ENCODE peak calls at places on chromosomes 5 and 9, in ten cellular contexts. One of them, this sample, is unnamed.

GRCh38 chr5:3351581-3352442 is 243.8 kb upstream of the IRX1 start:
- DNase-seq in stimulated activated CD4-positive, alpha-beta T cell treated with anti-CD3 and anti-CD28 coated beads, Interleukin-15, amount 100 ng/mL, for 24 hours: no peak
- DNase-seq in stimulated activated CD8-positive, alpha-beta memory T cell treated with anti-CD3 and anti-CD28 coated beads, Interleukin-2, amount 100 ng/mL, for 1 hour: no peak
- DNase-seq in GM12892: no peak
- DNase-seq in Kasumi-1: no peak
- DNase-seq in activated naive CD4-positive, alpha-beta T cell treated with anti-CD3 and anti-CD28 coated beads, Interleukin-2, amount 10 ng/mL, durations not matched to agents 7 days and 5 days: no peak
- DNase-seq in M059J: no peak
- DNase-seq in A172: no peak
- DNase-seq in NAMALWA: no peak
- DNase-seq in ELF-1: no peak
- DNase-seq in this sample: no peak

GRCh38 chr5:140311011-140311467 is 8.1 kb upstream of the PFDN1 start:
- DNase-seq in stimulated activated CD4-positive, alpha-beta T cell treated with anti-CD3 and anti-CD28 coated beads, Interleukin-15, amount 100 ng/mL, for 24 hours: no peak
- DNase-seq in stimulated activated CD8-positive, alpha-beta memory T cell treated with anti-CD3 and anti-CD28 coated beads, Interleukin-2, amount 100 ng/mL, for 1 hour: no peak
- DNase-seq in GM12892: no peak
- DNase-seq in Kasumi-1: no peak
- DNase-seq in activated naive CD4-positive, alpha-beta T cell treated with anti-CD3 and anti-CD28 coated beads, Interleukin-2, amount 10 ng/mL, durations not matched to agents 7 days and 5 days: no peak
- DNase-seq in M059J: peak
- DNase-seq in A172: peak
- DNase-seq in NAMALWA: no peak
- DNase-seq in ELF-1: no peak
- DNase-seq in this sample: no peak

GRCh38 chr9:114224247-114224610 is 68.9 kb downstream of the COL27A1 start:
- DNase-seq in stimulated activated CD4-positive, alpha-beta T cell treated with anti-CD3 and anti-CD28 coated beads, Interleukin-15, amount 100 ng/mL, for 24 hours: no peak
- DNase-seq in stimulated activated CD8-positive, alpha-beta memory T cell treated with anti-CD3 and anti-CD28 coated beads, Interleukin-2, amount 100 ng/mL, for 1 hour: no peak
- DNase-seq in GM12892: no peak
- DNase-seq in Kasumi-1: no peak
- DNase-seq in activated naive CD4-positive, alpha-beta T cell treated with anti-CD3 and anti-CD28 coated beads, Interleukin-2, amount 10 ng/mL, durations not matched to agents 7 days and 5 days: no peak
- DNase-seq in M059J: peak
- DNase-seq in A172: peak
- DNase-seq in NAMALWA: no peak
- DNase-seq in ELF-1: peak
- DNase-seq in this sample: no peak

GRCh38 chr5:31415009-31415923 is 116.6 kb downstream of the DROSHA start:
- DNase-seq in stimulated activated CD4-positive, alpha-beta T cell treated with anti-CD3 and anti-CD28 coated beads, Interleukin-15, amount 100 ng/mL, for 24 hours: no peak
- DNase-seq in stimulated activated CD8-positive, alpha-beta memory T cell treated with anti-CD3 and anti-CD28 coated beads, Interleukin-2, amount 100 ng/mL, for 1 hour: no peak
- DNase-seq in GM12892: no peak
- DNase-seq in Kasumi-1: no peak
- DNase-seq in activated naive CD4-positive, alpha-beta T cell treated with anti-CD3 and anti-CD28 coated beads, Interleukin-2, amount 10 ng/mL, durations not matched to agents 7 days and 5 days: no peak
- DNase-seq in M059J: no peak
- DNase-seq in A172: no peak
- DNase-seq in NAMALWA: no peak
- DNase-seq in ELF-1: no peak
- DNase-seq in this sample: no peak

GRCh38 chr9:10744669-10745068 is 131.9 kb upstream of the PTPRD start:
- DNase-seq in stimulated activated CD4-positive, alpha-beta T cell treated with anti-CD3 and anti-CD28 coated beads, Interleukin-15, amount 100 ng/mL, for 24 hours: no peak
- DNase-seq in stimulated activated CD8-positive, alpha-beta memory T cell treated with anti-CD3 and anti-CD28 coated beads, Interleukin-2, amount 100 ng/mL, for 1 hour: no peak
- DNase-seq in GM12892: no peak
- DNase-seq in Kasumi-1: no peak
- DNase-seq in activated naive CD4-positive, alpha-beta T cell treated with anti-CD3 and anti-CD28 coated beads, Interleukin-2, amount 10 ng/mL, durations not matched to agents 7 days and 5 days: no peak
- DNase-seq in M059J: no peak
- DNase-seq in A172: no peak
- DNase-seq in NAMALWA: no peak
- DNase-seq in ELF-1: no peak
- DNase-seq in this sample: no peak

GRCh38 chr9:129027224-129027684 is 877 bp downstream of the SH3GLB2 start:
- DNase-seq in stimulated activated CD4-positive, alpha-beta T cell treated with anti-CD3 and anti-CD28 coated beads, Interleukin-15, amount 100 ng/mL, for 24 hours: no peak
- DNase-seq in stimulated activated CD8-positive, alpha-beta memory T cell treated with anti-CD3 and anti-CD28 coated beads, Interleukin-2, amount 100 ng/mL, for 1 hour: no peak
- DNase-seq in GM12892: no peak
- DNase-seq in Kasumi-1: no peak
- DNase-seq in activated naive CD4-positive, alpha-beta T cell treated with anti-CD3 and anti-CD28 coated beads, Interleukin-2, amount 10 ng/mL, durations not matched to agents 7 days and 5 days: no peak
- DNase-seq in M059J: no peak
- DNase-seq in A172: no peak
- DNase-seq in NAMALWA: no peak
- DNase-seq in ELF-1: peak
- DNase-seq in this sample: no peak

GRCh38 chr9:16092142-16092541 is 539.3 kb downstream of the CCDC171 start:
- DNase-seq in stimulated activated CD4-positive, alpha-beta T cell treated with anti-CD3 and anti-CD28 coated beads, Interleukin-15, amount 100 ng/mL, for 24 hours: no peak
- DNase-seq in stimulated activated CD8-positive, alpha-beta memory T cell treated with anti-CD3 and anti-CD28 coated beads, Interleukin-2, amount 100 ng/mL, for 1 hour: no peak
- DNase-seq in GM12892: no peak
- DNase-seq in Kasumi-1: no peak
- DNase-seq in activated naive CD4-positive, alpha-beta T cell treated with anti-CD3 and anti-CD28 coated beads, Interleukin-2, amount 10 ng/mL, durations not matched to agents 7 days and 5 days: no peak
- DNase-seq in M059J: no peak
- DNase-seq in A172: no peak
- DNase-seq in NAMALWA: no peak
- DNase-seq in ELF-1: no peak
- DNase-seq in this sample: no peak

GRCh38 chr5:20351849-20352248 is 363.8 kb upstream of the CDH18 start:
- DNase-seq in stimulated activated CD4-positive, alpha-beta T cell treated with anti-CD3 and anti-CD28 coated beads, Interleukin-15, amount 100 ng/mL, for 24 hours: no peak
- DNase-seq in stimulated activated CD8-positive, alpha-beta memory T cell treated with anti-CD3 and anti-CD28 coated beads, Interleukin-2, amount 100 ng/mL, for 1 hour: no peak
- DNase-seq in GM12892: no peak
- DNase-seq in Kasumi-1: no peak
- DNase-seq in activated naive CD4-positive, alpha-beta T cell treated with anti-CD3 and anti-CD28 coated beads, Interleukin-2, amount 10 ng/mL, durations not matched to agents 7 days and 5 days: no peak
- DNase-seq in M059J: no peak
- DNase-seq in A172: no peak
- DNase-seq in NAMALWA: no peak
- DNase-seq in ELF-1: no peak
- DNase-seq in this sample: no peak

GRCh38 chr9:128902351-128903078 is 18.3 kb upstream of the PHYHD1 start:
- DNase-seq in stimulated activated CD4-positive, alpha-beta T cell treated with anti-CD3 and anti-CD28 coated beads, Interleukin-15, amount 100 ng/mL, for 24 hours: peak
- DNase-seq in stimulated activated CD8-positive, alpha-beta memory T cell treated with anti-CD3 and anti-CD28 coated beads, Interleukin-2, amount 100 ng/mL, for 1 hour: peak
- DNase-seq in GM12892: peak
- DNase-seq in Kasumi-1: peak
- DNase-seq in activated naive CD4-positive, alpha-beta T cell treated with anti-CD3 and anti-CD28 coated beads, Interleukin-2, amount 10 ng/mL, durations not matched to agents 7 days and 5 days: peak
- DNase-seq in M059J: peak
- DNase-seq in A172: peak
- DNase-seq in NAMALWA: peak
- DNase-seq in ELF-1: no peak
- DNase-seq in this sample: peak

GRCh38 chr5:170307575-170308465 is 10.2 kb upstream of the LCP2 start:
- DNase-seq in stimulated activated CD4-positive, alpha-beta T cell treated with anti-CD3 and anti-CD28 coated beads, Interleukin-15, amount 100 ng/mL, for 24 hours: no peak
- DNase-seq in stimulated activated CD8-positive, alpha-beta memory T cell treated with anti-CD3 and anti-CD28 coated beads, Interleukin-2, amount 100 ng/mL, for 1 hour: no peak
- DNase-seq in GM12892: no peak
- DNase-seq in Kasumi-1: no peak
- DNase-seq in activated naive CD4-positive, alpha-beta T cell treated with anti-CD3 and anti-CD28 coated beads, Interleukin-2, amount 10 ng/mL, durations not matched to agents 7 days and 5 days: no peak
- DNase-seq in M059J: peak
- DNase-seq in A172: peak
- DNase-seq in NAMALWA: no peak
- DNase-seq in ELF-1: peak
- DNase-seq in this sample: no peak